ENCODE peak calls at places on chromosomes 1 and 21, in four cellular contexts. One of them, this sample, is unnamed.

GRCh38 chr1:228737613-228738012 is 2.3 kb downstream of the RHOU start:
- DNase-seq in epithelial cell of proximal tubule: no peak
- DNase-seq in fibroblast of lung: peak; percentile 12
- DNase-seq in GM10248: no peak
- DNase-seq in this sample: no peak

GRCh38 chr1:246794261-246795093 is 70.3 kb downstream of the SCCPDH start:
- DNase-seq in epithelial cell of proximal tubule: no peak
- DNase-seq in fibroblast of lung: peak; percentile 60
- DNase-seq in GM10248: no peak
- DNase-seq in this sample: no peak

GRCh38 chr1:6281511-6282402 is 20.9 kb upstream of the GPR153 start:
- DNase-seq in epithelial cell of proximal tubule: no peak
- DNase-seq in fibroblast of lung: no peak
- DNase-seq in GM10248: no peak
- DNase-seq in this sample: no peak

GRCh38 chr1:21321963-21322680 is 31.9 kb upstream of the ECE1 start:
- DNase-seq in epithelial cell of proximal tubule: no peak
- DNase-seq in fibroblast of lung: no peak
- DNase-seq in GM10248: no peak
- DNase-seq in this sample: no peak

GRCh38 chr21:44789880-44790279 is 11.7 kb downstream of the UBE2G2 start:
- DNase-seq in epithelial cell of proximal tubule: no peak
- DNase-seq in fibroblast of lung: no peak
- DNase-seq in GM10248: no peak
- DNase-seq in this sample: no peak

GRCh38 chr1:173195596-173196088 is 11.5 kb downstream of the TNFSF4 start:
- DNase-seq in epithelial cell of proximal tubule: no peak
- DNase-seq in fibroblast of lung: no peak
- DNase-seq in GM10248: peak; percentile 25
- DNase-seq in this sample: peak; percentile 89

GRCh38 chr1:52059326-52059725 is 3.2 kb downstream of the BTF3L4 start:
- DNase-seq in epithelial cell of proximal tubule: no peak
- DNase-seq in fibroblast of lung: peak; percentile 57
- DNase-seq in GM10248: no peak
- DNase-seq in this sample: no peak

GRCh38 chr1:7646981-7647901 is 123.9 kb upstream of the VAMP3 start:
- DNase-seq in epithelial cell of proximal tubule: no peak
- DNase-seq in fibroblast of lung: peak; percentile 43
- DNase-seq in GM10248: peak; percentile 89
- DNase-seq in this sample: peak; percentile 70

GRCh38 chr1:174726880-174727585 is 272.7 kb upstream of the CACYBP start:
- DNase-seq in epithelial cell of proximal tubule: no peak
- DNase-seq in fibroblast of lung: no peak
- DNase-seq in GM10248: no peak
- DNase-seq in this sample: no peak

GRCh38 chr1:94772230-94772641 is 47.9 kb upstream of the SLC44A3 start:
- DNase-seq in epithelial cell of proximal tubule: peak; percentile 68
- DNase-seq in fibroblast of lung: peak; percentile 59
- DNase-seq in GM10248: no peak
- DNase-seq in this sample: no peak

GRCh38 chr21:25568230-25568629 is 39.1 kb downstream of the MRPL39 start:
- DNase-seq in epithelial cell of proximal tubule: no peak
- DNase-seq in fibroblast of lung: peak; percentile 82
- DNase-seq in GM10248: no peak
- DNase-seq in this sample: peak; percentile 42

GRCh38 chr1:231091415-231091814 is 51.4 kb upstream of the FAM89A start:
- DNase-seq in epithelial cell of proximal tubule: no peak
- DNase-seq in fibroblast of lung: no peak
- DNase-seq in GM10248: no peak
- DNase-seq in this sample: no peak

GRCh38 chr1:83109692-83110091 is 889.2 kb downstream of the TTLL7 start:
- DNase-seq in epithelial cell of proximal tubule: no peak
- DNase-seq in fibroblast of lung: no peak
- DNase-seq in GM10248: no peak
- DNase-seq in this sample: no peak

This sample was measured in activated CD8-positive, alpha-beta T cell treated with anti-CD3 and anti-CD28 coated beads for 36 hours.